ENCODE peak calls at places on chromosomes 12 and 14, in four cellular contexts. P, E, S and J are unnamed samples.

GRCh38 chr12:45336331-45336730 is 120.4 kb downstream of the ANO6 start:
- DNase-seq in P (peak), E (no peak), S (peak), J (no peak)

GRCh38 chr12:5599378-5599777 is 167.5 kb downstream of the NTF3 start:
- DNase-seq in P (no peak), E (no peak), S (no peak), J (no peak)

GRCh38 chr14:89041245-89041585 is 216.8 kb downstream of the TTC8 start:
- DNase-seq in P (no peak), E (no peak), S (no peak), J (no peak)

GRCh38 chr14:68968051-68968450 is 11.1 kb downstream of the ACTN1 start:
- DNase-seq in P (no peak), E (no peak), S (no peak), J (peak)

GRCh38 chr14:64209428-64210165 is 84.6 kb downstream of the ESR2 start:
- DNase-seq in P (peak), E (no peak), S (no peak), J (no peak)

GRCh38 chr12:70080577-70080976 is 162.7 kb upstream of the CNOT2 start:
- DNase-seq in P (no peak), E (no peak), S (no peak), J (no peak)

GRCh38 chr14:68639518-68640292 is 153.2 kb downstream of the ZFP36L1 start:
- DNase-seq in P (no peak), E (peak), S (no peak), J (no peak)

GRCh38 chr12:67430708-67431335 is 161.7 kb downstream of the CAND1 start:
- DNase-seq in P (no peak), E (peak), S (no peak), J (no peak)

GRCh38 chr14:103833711-103834110 is 13.7 kb downstream of the PPP1R13B start:
- DNase-seq in P (no peak), E (no peak), S (no peak), J (no peak)

GRCh38 chr12:100868487-100868886 is 73.9 kb downstream of the ANO4 start:
- DNase-seq in P (peak), E (no peak), S (no peak), J (no peak)

GRCh38 chr14:50399251-50400032 is 2.8 kb upstream of the CDKL1 start:
- DNase-seq in P (peak), E (no peak), S (peak), J (no peak)